ENCODE peak calls at places on chromosomes 13 and 19, in ten cellular contexts. E is AG10803; W is activated CD4-positive, alpha-beta memory T cell treated with anti-CD3 and anti-CD28 coated beads, Interleukin-2, amount 10 ng/mL, durations not matched to agents 7 days and 5 days; I is fibroblast of mammary gland; L is activated CD4-positive, alpha-beta T cell treated with anti-CD3 and anti-CD28 coated beads for 24 hours; S is activated CD8-positive, alpha-beta memory T cell treated with anti-CD3 and anti-CD28 coated beads for 1 hour; A is posterior cingulate gyrus; P is astrocyte of the spinal cord; O is NCI-H1436; K is neural progenitor cell. Y is an unnamed sample.

GRCh38 chr13:33494596-33495214 is 209.2 kb upstream of the STARD13 start:
- DNase-seq in S (no peak), I (peak), P (peak), E (peak), O (no peak), K (no peak), A (no peak), L (no peak), W (no peak), Y (no peak)

GRCh38 chr13:76894401-76895110 is 8.4 kb upstream of the KCTD12 start:
- DNase-seq in S (no peak), A (peak), L (no peak), O (no peak), P (no peak), K (no peak), W (no peak), I (no peak), E (no peak), Y (no peak)

GRCh38 chr13:103876571-103876970 is 810.4 kb upstream of the SLC10A2 start:
- DNase-seq in O (no peak), A (no peak), W (no peak), L (no peak), K (no peak), S (no peak), P (peak), E (peak), I (peak), Y (no peak)

GRCh38 chr13:32246468-32246867 is 68.7 kb downstream of the ZAR1L start:
- DNase-seq in A (peak), L (peak), K (peak), W (peak), I (peak), O (no peak), S (no peak), P (peak), E (peak), Y (no peak)

GRCh38 chr19:4061683-4062575 is 4.8 kb downstream of the ZBTB7A start:
- DNase-seq in W (no peak), S (no peak), P (no peak), E (no peak), O (no peak), A (peak), L (no peak), I (peak), K (no peak), Y (peak)

GRCh38 chr13:29849731-29850212 is 645 bp downstream of the UBL3 start:
- DNase-seq in O (no peak), E (peak), P (peak), I (peak), S (no peak), K (peak), L (no peak), W (peak), A (peak), Y (peak)

GRCh38 chr13:113216165-113217056 is 7.0 kb downstream of the CUL4A start:
- DNase-seq in O (peak), K (peak), W (no peak), A (no peak), E (peak), P (peak), S (no peak), L (no peak), I (peak), Y (peak)

GRCh38 chr13:101289764-101290163 is 126.5 kb downstream of the NALCN start:
- DNase-seq in S (no peak), P (peak), E (peak), A (peak), O (peak), W (no peak), K (peak), I (peak), L (no peak), Y (no peak)

GRCh38 chr19:50719119-50719435 is 525 bp downstream of the SHANK1 start:
- DNase-seq in S (no peak), O (no peak), W (no peak), E (no peak), P (no peak), K (no peak), L (no peak), A (peak), I (no peak), Y (no peak)

GRCh38 chr13:32150794-32151193 is 119.2 kb downstream of the FRY start:
- DNase-seq in P (peak), A (peak), I (peak), K (no peak), E (peak), L (no peak), W (no peak), O (no peak), S (no peak), Y (no peak)

GRCh38 chr13:98478134-98479129 is 98.5 kb downstream of the STK24 start:
- DNase-seq in P (peak), E (peak), A (no peak), K (peak), I (peak), O (no peak), S (no peak), W (peak), L (no peak), Y (no peak)

GRCh38 chr19:47497073-47497766 is 13.2 kb upstream of the KPTN start:
- DNase-seq in L (no peak), W (no peak), E (no peak), S (no peak), I (no peak), O (no peak), P (no peak), K (no peak), A (peak), Y (peak)

GRCh38 chr13:21673592-21674270 is 2.9 kb downstream of the FGF9 start:
- DNase-seq in K (peak), I (no peak), P (no peak), L (no peak), A (peak), O (no peak), S (no peak), E (no peak), W (peak), Y (no peak)

GRCh38 chr19:18304496-18305312 is 18.2 kb downstream of the LSM4 start:
- DNase-seq in I (peak), A (peak), L (peak), K (peak), E (peak), S (peak), W (peak), O (peak), P (peak), Y (peak)

GRCh38 chr19:36103842-36104552 is 6.9 kb upstream of the OVOL3 start:
- DNase-seq in K (no peak), I (no peak), S (no peak), L (no peak), E (no peak), W (no peak), O (no peak), A (no peak), P (peak), Y (no peak)

GRCh38 chr13:21148557-21149258 is 27.6 kb downstream of the SKA3 start:
- DNase-seq in K (no peak), A (no peak), O (no peak), E (no peak), S (no peak), L (no peak), W (no peak), I (no peak), P (no peak), Y (no peak)

GRCh38 chr19:46076951-46077814 is 36.4 kb upstream of the IGFL4 start:
- DNase-seq in A (peak), S (no peak), K (peak), E (peak), L (no peak), I (peak), W (peak), P (peak), O (peak), Y (peak)

GRCh38 chr19:48330012-48330681 is 4.8 kb downstream of the EMP3 start:
- DNase-seq in E (no peak), A (peak), L (peak), I (peak), O (peak), W (peak), S (peak), K (peak), P (peak), Y (peak)

GRCh38 chr13:110625771-110626321 is 10.5 kb downstream of the NAXD start:
- DNase-seq in O (no peak), W (no peak), P (no peak), E (no peak), I (no peak), K (no peak), S (no peak), L (no peak), A (no peak), Y (no peak)

GRCh38 chr13:76773695-76774094 is 112.5 kb downstream of the KCTD12 start:
- DNase-seq in L (no peak), O (no peak), A (no peak), S (no peak), K (no peak), W (no peak), P (no peak), E (peak), I (peak), Y (no peak)

GRCh38 chr19:32397736-32398135 is 7.8 kb upstream of the DPY19L3 start:
- DNase-seq in S (no peak), W (no peak), E (peak), K (no peak), P (peak), O (no peak), A (no peak), L (no peak), I (peak), Y (no peak)

GRCh38 chr13:111893607-111894443 is 173.1 kb upstream of the SOX1 start:
- DNase-seq in E (no peak), K (peak), P (no peak), W (no peak), A (peak), L (no peak), O (no peak), S (no peak), I (no peak), Y (peak)

GRCh38 chr19:3124630-3125029 is 11.2 kb upstream of the GNA15 start:
- DNase-seq in W (no peak), L (no peak), S (no peak), O (no peak), A (peak), P (no peak), K (no peak), E (no peak), I (no peak), Y (no peak)

GRCh38 chr19:55454787-55455243 is 6.6 kb downstream of the ISOC2 start:
- DNase-seq in A (peak), S (no peak), K (peak), P (no peak), W (peak), I (peak), O (peak), L (no peak), E (peak), Y (no peak)

GRCh38 chr13:26508885-26509284 is 48.6 kb upstream of the WASF3 start:
- DNase-seq in O (no peak), A (peak), P (peak), S (no peak), K (no peak), I (peak), E (peak), L (no peak), W (no peak), Y (no peak)

GRCh38 chr19:41883821-41884733 is 1.1 kb downstream of the ARHGEF1 start:
- DNase-seq in O (peak), L (peak), W (peak), S (peak), E (peak), I (peak), K (peak), P (peak), A (peak), Y (peak)

GRCh38 chr13:38914070-38914469 is 76.6 kb downstream of the STOML3 start:
- DNase-seq in I (no peak), L (no peak), O (no peak), E (no peak), A (no peak), P (no peak), K (no peak), S (no peak), W (no peak), Y (no peak)

GRCh38 chr13:29503041-29503837 is 92.2 kb downstream of the SLC7A1 start:
- DNase-seq in I (peak), P (peak), A (peak), S (no peak), O (no peak), W (no peak), K (peak), L (no peak), E (peak), Y (no peak)

GRCh38 chr13:29454931-29455481 is 140.5 kb downstream of the SLC7A1 start:
- DNase-seq in A (no peak), L (no peak), P (no peak), I (peak), E (peak), O (no peak), S (no peak), W (no peak), K (peak), Y (peak)

GRCh38 chr19:14563989-14564650 is 7.7 kb downstream of the NDUFB7 start:
- DNase-seq in K (peak), L (peak), S (peak), O (no peak), A (no peak), W (peak), E (no peak), P (peak), I (peak), Y (no peak)

GRCh38 chr19:33868821-33869412 is 72.2 kb downstream of the KCTD15 start:
- DNase-seq in I (no peak), L (no peak), O (no peak), E (peak), P (peak), S (no peak), W (no peak), A (peak), K (peak), Y (peak)

GRCh38 chr13:50400035-50400726 is 384.9 kb downstream of the KCNRG start:
- DNase-seq in K (no peak), A (peak), O (no peak), S (no peak), I (peak), P (no peak), E (no peak), L (no peak), W (no peak), Y (no peak)

GRCh38 chr19:13024958-13025653 is 29.8 kb downstream of the NFIX start:
- DNase-seq in E (peak), S (no peak), W (no peak), I (no peak), A (no peak), O (no peak), P (no peak), L (no peak), K (peak), Y (no peak)

GRCh38 chr19:6098574-6098973 is 11.7 kb downstream of the RFX2 start:
- DNase-seq in S (no peak), P (no peak), K (no peak), L (no peak), W (no peak), E (peak), O (no peak), A (no peak), I (no peak), Y (no peak)

Y was measured in breast epithelium.